ENCODE peak calls at places on chromosomes 2 and 18, in four cellular contexts. N is astrocyte, Q is RWPE1, I is heart left ventricle. F is an unnamed sample.
A peak's percentile ranks its signal among the peaks of the same experiment; 100 is the strongest.

GRCh38 chr2:210899131-210899530 is 342.7 kb downstream of the CPS1 start:
- DNase-seq in I (no peak), N (peak; percentile 26), Q (peak; percentile 5), F (no peak)

GRCh38 chr2:108297436-108298141 is 8.9 kb downstream of the SULT1C2 start:
- DNase-seq in N (peak; percentile 74), I (no peak), Q (peak; percentile 87), F (peak; percentile 30)

GRCh38 chr18:61322265-61322873 is 10.9 kb upstream of the CDH20 start:
- DNase-seq in N (peak; percentile 7), Q (peak; percentile 20), I (peak; percentile 37), F (peak; percentile 72)

GRCh38 chr2:219177594-219178376 is at the start of gene RETREG2:
- DNase-seq in N (peak; percentile 69), I (peak; percentile 91), Q (peak; percentile 98), F (peak; percentile 94)

GRCh38 chr2:153391131-153391530 is 87.4 kb downstream of the RPRM start:
- DNase-seq in I (no peak), Q (no peak), N (peak; percentile 30), F (no peak)

GRCh38 chr2:100730290-100730868 is 89.6 kb upstream of the NPAS2 start:
- DNase-seq in Q (peak; percentile 70), N (peak; percentile 53), I (peak; percentile 75), F (peak; percentile 90)

GRCh38 chr2:105376010-105376409 is 22.8 kb downstream of the FHL2 start:
- DNase-seq in I (peak; percentile 52), Q (no peak), N (no peak), F (no peak)

GRCh38 chr2:64932327-64933216 is 56.6 kb upstream of the SLC1A4 start:
- DNase-seq in Q (no peak), N (no peak), I (no peak), F (no peak)

GRCh38 chr2:137992039-137992646 is 27.9 kb downstream of the HNMT start:
- DNase-seq in I (no peak), N (no peak), Q (no peak), F (no peak)

GRCh38 chr2:232545511-232546375 is 4.6 kb downstream of the TIGD1 start:
- DNase-seq in I (no peak), N (no peak), Q (no peak), F (no peak)

GRCh38 chr18:55998071-55998522 is 410.1 kb upstream of the TCF4 start:
- DNase-seq in N (peak; percentile 49), I (peak; percentile 26), Q (no peak), F (peak; percentile 19)

GRCh38 chr18:32550958-32551357 is 80.3 kb upstream of the GAREM1 start:
- DNase-seq in N (no peak), I (no peak), Q (no peak), F (no peak)

GRCh38 chr2:222299926-222300724 is 1.3 kb upstream of the PAX3 start:
- DNase-seq in N (no peak), I (no peak), Q (no peak), F (no peak)

GRCh38 chr18:79680100-79680879 is 687 bp downstream of the CTDP1 start:
- DNase-seq in Q (peak; percentile 45), I (no peak), N (peak; percentile 34), F (peak; percentile 50)

GRCh38 chr2:238956676-238957075 is 108.8 kb downstream of the TWIST2 start:
- DNase-seq in N (no peak), I (no peak), Q (no peak), F (no peak)

GRCh38 chr2:17719562-17720371 is 33.8 kb downstream of the SMC6 start:
- DNase-seq in I (no peak), N (peak; percentile 6), Q (peak; percentile 22), F (peak; percentile 28)

GRCh38 chr2:171762879-171763573 is 75.8 kb downstream of the DYNC1I2 start:
- DNase-seq in Q (peak; percentile 10), I (no peak), N (peak; percentile 53), F (peak; percentile 45)

GRCh38 chr18:40935423-40935822 is 1019.6 kb upstream of the PIK3C3 start:
- DNase-seq in Q (peak; percentile 0), I (no peak), N (no peak), F (peak; percentile 6)
- TF ChIP-seq CTCF in Q (peak; percentile 13), I (no peak), N (peak; percentile 29), F (peak; percentile 52)

GRCh38 chr2:69978157-69978904 is 16.9 kb upstream of the ASPRV1 start:
- DNase-seq in N (no peak), I (no peak), Q (no peak), F (no peak)
- H3K27ac ChIP-seq in N (no peak overlapping the region), I (no peak overlapping the region), Q (no peak overlapping the region), F (no peak overlapping the region)

GRCh38 chr2:240231838-240232244 is 91.4 kb upstream of the OTOS start:
- DNase-seq in I (no peak), Q (no peak), N (no peak), F (no peak)

GRCh38 chr2:240232264-240232915 is 91.9 kb upstream of the OTOS start:
- DNase-seq in N (no peak), Q (no peak), I (no peak), F (no peak)

GRCh38 chr2:240233891-240234502 is 93.5 kb upstream of the OTOS start:
- DNase-seq in I (no peak), N (no peak), Q (no peak), F (no peak)

GRCh38 chr2:240234503-240234951 is 94.1 kb upstream of the OTOS start:
- DNase-seq in I (no peak), Q (no peak), N (no peak), F (no peak)

DNA sequence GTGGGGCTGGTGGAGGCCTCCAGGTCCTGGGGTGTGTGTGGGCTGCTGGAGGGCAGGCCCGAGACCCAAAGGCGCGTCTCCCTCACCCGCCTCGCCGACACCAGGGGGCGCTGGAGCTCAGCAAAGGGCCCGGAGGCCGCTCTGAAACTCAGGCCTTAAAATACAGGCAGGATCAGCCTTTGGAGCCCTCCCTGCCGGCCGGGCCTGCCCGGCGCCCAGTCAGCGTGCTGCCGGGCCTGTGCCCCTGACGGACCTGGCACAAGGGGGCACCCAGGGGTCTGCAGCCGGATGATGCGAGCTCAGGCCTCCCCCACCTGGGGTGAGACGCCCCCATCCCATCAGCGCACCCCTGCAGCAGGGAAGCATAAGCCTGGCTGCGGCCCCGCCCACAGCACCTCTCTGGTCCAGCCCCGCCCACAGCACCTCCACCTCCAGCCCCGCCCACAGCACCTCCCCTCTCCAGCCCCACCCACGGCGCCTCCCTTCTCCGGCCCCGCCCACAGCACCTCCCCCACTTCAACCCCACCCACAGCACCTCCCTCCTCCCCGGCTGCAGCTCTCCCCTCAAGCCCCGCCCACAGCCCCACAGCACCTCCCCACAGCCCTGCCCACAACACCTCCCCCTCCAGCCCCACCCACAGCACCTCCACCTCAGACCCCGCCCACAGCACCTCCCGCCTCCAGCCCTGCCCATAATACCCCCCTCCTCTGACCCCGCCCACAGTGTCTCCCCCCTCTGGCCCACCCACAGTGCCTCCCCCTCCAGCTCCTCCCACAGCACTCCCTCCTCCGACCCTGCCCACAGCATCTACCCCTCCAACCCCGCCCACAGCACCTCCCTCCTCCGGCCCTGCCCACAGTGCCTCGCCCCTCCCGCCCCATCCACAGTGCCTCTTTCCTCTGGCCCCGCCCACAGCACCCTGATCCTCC is 92.8 kb upstream of the OTOS start:
- DNase-seq in Q (peak; percentile 98), N (peak; percentile 65), I (peak; percentile 93), F (peak; percentile 61)
- TF ChIP-seq CTCF in Q (peak; percentile 84), N (peak; percentile 56), I (peak; percentile 91), F (peak; percentile 91)

DNA sequence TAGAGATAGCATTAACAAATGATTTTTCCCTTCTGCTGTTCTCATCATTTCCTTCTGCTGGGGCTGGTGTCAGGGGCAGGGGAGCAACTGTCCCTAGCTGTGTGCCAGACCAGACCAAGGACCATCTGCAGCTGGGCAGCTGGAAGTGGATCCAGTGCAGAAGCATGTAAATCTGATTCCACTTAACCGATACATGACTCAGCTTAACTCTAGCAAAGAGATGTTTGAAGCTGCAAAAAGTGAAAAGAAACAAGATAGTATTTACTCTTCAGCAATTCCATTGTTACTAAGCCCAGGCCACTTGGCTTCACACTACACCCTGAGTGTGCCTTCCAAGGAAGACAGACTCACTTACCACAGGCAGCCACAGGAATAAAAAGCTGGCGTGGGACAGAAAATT is 151.1 kb downstream of the GALNT1 start:
- DNase-seq in I (peak; percentile 52), N (peak; percentile 85), Q (no peak), F (no peak)
- H3K27ac ChIP-seq in I (peak overlapping the region; percentile 24), N (no peak overlapping the region), Q (no peak overlapping the region), F (no peak overlapping the region)

DNA sequence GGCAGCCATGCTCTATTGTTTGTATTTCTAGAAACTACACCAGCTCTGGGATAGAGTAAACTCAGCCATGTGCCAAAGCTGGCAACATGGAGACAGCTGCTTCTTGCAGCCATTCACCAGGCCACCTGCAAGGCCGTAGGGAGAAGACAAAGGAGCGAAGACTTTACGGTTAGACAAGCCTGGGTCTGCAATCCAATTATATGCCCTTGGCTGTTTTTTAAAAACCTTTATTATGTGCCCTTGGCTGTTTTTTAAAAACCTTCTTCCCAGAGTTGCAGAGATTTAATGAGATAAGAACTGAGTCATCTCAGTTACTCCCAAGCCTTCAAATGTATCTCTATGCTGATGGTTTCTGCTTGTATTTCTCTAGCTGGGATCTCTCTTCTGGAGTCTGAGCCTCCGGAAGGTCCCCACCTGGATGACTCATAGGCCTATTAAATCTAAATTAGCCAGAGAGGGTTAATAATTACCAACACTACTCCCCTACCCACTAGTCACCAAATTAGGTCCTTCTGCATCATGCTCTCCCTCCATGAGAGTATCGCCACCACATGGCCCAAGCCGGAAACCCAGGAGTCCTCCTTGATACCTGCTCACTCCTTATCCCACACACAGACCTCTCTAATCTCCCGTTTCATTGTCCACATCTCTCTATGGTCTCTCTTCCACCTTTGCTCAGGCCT is 17.5 kb upstream of the DPP4 start:
- DNase-seq in N (no peak), Q (no peak), I (no peak), F (no peak)
- TF ChIP-seq CTCF in N (no peak), Q (no peak), I (no peak), F (peak; percentile 12)

DNA sequence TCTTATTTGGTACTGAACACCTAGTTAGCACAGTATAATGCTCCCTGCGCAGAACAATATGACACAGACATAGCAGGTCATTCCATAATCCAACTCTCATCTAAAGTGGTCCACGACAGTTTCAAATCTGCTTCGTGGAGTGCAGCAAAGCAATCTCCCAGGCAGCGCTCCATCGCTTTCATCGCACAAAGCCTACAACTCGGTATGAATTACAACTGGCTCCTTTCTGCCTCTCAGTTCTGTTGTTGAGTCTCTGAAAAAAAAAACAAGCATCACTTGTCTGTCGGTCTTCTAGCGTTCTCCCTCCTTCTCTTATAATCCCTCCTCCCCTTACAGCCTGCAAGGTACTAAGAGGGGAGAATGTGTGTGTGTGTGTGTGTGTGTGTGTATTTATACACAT is 123.5 kb downstream of the FIGN start:
- DNase-seq in N (no peak), Q (no peak), I (no peak), F (no peak)
- H3K27ac ChIP-seq in N (no peak overlapping the region), Q (no peak overlapping the region), I (no peak overlapping the region), F (peak overlapping the region; percentile 11)

GRCh38 chr2:20187331-20187730 is 37.6 kb downstream of the SDC1 start:
- DNase-seq in I (no peak), Q (no peak), N (no peak), F (no peak)
- TF ChIP-seq CTCF in I (no peak), Q (no peak), N (no peak), F (no peak)

GRCh38 chr18:63152791-63153190 is 166.8 kb downstream of the BCL2 start:
- DNase-seq in I (no peak), N (no peak), Q (no peak), F (no peak)
- H3K27ac ChIP-seq in I (no peak overlapping the region), N (no peak overlapping the region), Q (no peak overlapping the region), F (no peak overlapping the region)

DNA sequence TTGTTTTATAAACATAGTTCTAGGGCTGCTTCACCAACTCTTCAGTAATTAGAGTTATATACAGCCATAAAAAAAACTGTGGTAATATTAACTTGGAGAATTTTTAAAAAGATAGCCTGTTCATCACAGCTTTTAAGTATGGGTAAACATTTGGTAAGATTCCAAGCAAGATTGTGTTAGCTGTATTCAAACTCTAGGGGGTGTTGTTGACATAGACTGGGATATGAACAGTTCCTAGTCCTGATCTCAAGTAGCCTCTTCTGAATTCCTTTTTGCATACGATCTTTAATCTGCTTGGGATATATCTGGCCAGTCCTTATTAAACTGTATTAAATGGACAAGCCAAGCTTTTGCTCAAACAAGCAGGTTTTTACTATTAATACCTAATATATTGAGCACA is 13.4 kb downstream of the NOP58 start:
- DNase-seq in Q (peak; percentile 17), N (peak; percentile 55), I (no peak), F (peak; percentile 84)
- TF ChIP-seq CTCF in Q (peak; percentile 39), N (peak; percentile 64), I (peak; percentile 60), F (peak; percentile 74)